ENCODE peak calls at places on chromosomes 6 and 20, in four cellular contexts. F is mesendoderm; K is AG04450; W is naive thymus-derived CD4-positive, alpha-beta T cell. A is an unnamed sample.

GRCh38 chr20:63518946-63519764 is 1.4 kb upstream of the PPDPF start:
- DNase-seq in F (no peak), K (no peak), W (no peak), A (no peak)

GRCh38 chr6:131655951-131656350 is 18.8 kb downstream of the ENPP3 start:
- DNase-seq in F (no peak), K (no peak), W (no peak), A (no peak)

GRCh38 chr6:117477988-117478852 is 4.3 kb upstream of the DCBLD1 start:
- DNase-seq in F (peak), K (no peak), W (peak), A (no peak)

GRCh38 chr6:10740061-10740460 is 7.5 kb upstream of the TMEM14B start:
- DNase-seq in F (no peak), K (no peak), W (no peak), A (no peak)

GRCh38 chr6:17493286-17493685 is 99.9 kb downstream of the CAP2 start:
- DNase-seq in F (no peak), K (peak), W (no peak), A (no peak)

GRCh38 chr6:57209030-57209429 is 13.1 kb downstream of the RAB23 start:
- DNase-seq in F (no peak), K (no peak), W (no peak), A (no peak)

GRCh38 chr20:38034961-38035360 is 1.4 kb downstream of the RPRD1B start:
- DNase-seq in F (no peak), K (no peak), W (no peak), A (no peak)

GRCh38 chr20:11144114-11144513 is 470.3 kb upstream of the JAG1 start:
- DNase-seq in F (no peak), K (peak), W (no peak), A (no peak)

DNA sequence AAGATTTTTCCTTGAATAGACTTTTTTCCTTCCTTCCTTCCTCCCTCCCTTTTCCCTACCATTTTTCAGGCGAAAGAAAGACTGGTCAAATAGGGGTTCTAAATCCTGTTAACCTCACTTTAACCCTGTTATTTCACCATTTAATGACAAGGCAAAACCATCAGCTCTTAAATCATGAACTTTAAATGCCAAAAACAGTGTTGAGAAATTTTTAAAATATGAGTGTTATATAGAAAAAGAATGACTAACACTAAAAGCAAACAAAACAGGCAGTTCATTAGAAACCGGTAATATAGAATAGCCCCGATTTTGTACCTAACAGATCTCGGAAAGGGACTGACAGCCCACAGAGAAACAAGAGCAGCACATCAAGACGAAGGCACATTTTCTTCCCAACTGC is 57.3 kb upstream of the CEP85L start:
- DNase-seq in F (no peak), K (no peak), W (no peak), A (no peak)
- H3K4me3 ChIP-seq in F (peak), K (peak), W (peak), A (peak)

DNA sequence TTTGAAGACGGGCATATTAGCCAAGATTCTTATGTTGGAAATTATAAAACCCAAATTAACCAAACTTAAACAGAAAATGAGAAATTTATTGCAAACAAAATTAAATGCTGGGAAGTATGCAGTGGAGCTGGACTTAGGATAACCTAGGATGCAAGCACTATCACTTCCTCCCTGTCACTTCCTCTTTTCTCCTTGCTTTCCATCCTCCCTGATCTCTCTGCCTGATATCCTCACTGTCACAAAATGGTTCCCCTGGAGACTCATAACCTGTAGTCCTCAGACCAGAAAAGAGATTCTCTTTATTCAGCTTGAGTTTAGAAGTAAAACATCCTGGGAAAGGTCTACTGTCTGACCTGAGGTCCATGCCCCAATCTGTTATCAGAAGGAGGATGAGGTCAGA is 7.4 kb upstream of the KLHL32 start:
- DNase-seq in F (no peak), K (no peak), W (no peak), A (no peak)
- H3K27ac ChIP-seq in F (no peak), K (no peak), W (no peak), A (no peak)

GRCh38 chr6:29791786-29792122 is 35.9 kb upstream of the HLA-G start:
- DNase-seq in F (no peak), K (no peak), W (no peak), A (no peak)
- H3K4me3 ChIP-seq in F (no peak), K (no peak), W (peak), A (peak)

GRCh38 chr20:57167971-57168693 is 98.3 kb downstream of the BMP7 start:
- DNase-seq in F (peak), K (no peak), W (no peak), A (no peak)
- H3K27ac ChIP-seq in F (no peak), K (no peak), W (no peak), A (peak)